ENCODE peak calls at places on chromosome 2, in nine cellular contexts. One of them, this sample, is unnamed.

GRCh38 chr2:165810418-165810817 is 16.4 kb upstream of the GALNT3 start:
- DNase-seq in activated CD8-positive, alpha-beta T cell treated with anti-CD3 and anti-CD28 coated beads, Interleukin-2, amount 10 ng/mL, durations not matched to agents 7 days and 5 days: no peak
- DNase-seq in GM23248: no peak
- DNase-seq in NCI-H2081: no peak
- DNase-seq in Peyer's patch: no peak
- DNase-seq in left kidney: no peak
- DNase-seq in activated effector memory CD4-positive, alpha-beta T cell treated with Interleukin-2 at 50 U/mL for 16 hours: no peak
- DNase-seq in fibroblast of pulmonary artery: no peak
- DNase-seq in NCI-H1092: no peak
- DNase-seq in this sample: no peak

GRCh38 chr2:226478121-226478809 is 321.4 kb downstream of the IRS1 start:
- DNase-seq in left kidney: peak
- DNase-seq in GM23248: peak
- DNase-seq in Peyer's patch: no peak
- DNase-seq in NCI-H2081: no peak
- DNase-seq in NCI-H1092: no peak
- DNase-seq in activated effector memory CD4-positive, alpha-beta T cell treated with Interleukin-2 at 50 U/mL for 16 hours: no peak
- DNase-seq in fibroblast of pulmonary artery: peak
- DNase-seq in activated CD8-positive, alpha-beta T cell treated with anti-CD3 and anti-CD28 coated beads, Interleukin-2, amount 10 ng/mL, durations not matched to agents 7 days and 5 days: no peak
- DNase-seq in this sample: no peak

GRCh38 chr2:166134252-166135151 is 6.7 kb upstream of the SCN1A start:
- DNase-seq in Peyer's patch: no peak
- DNase-seq in activated effector memory CD4-positive, alpha-beta T cell treated with Interleukin-2 at 50 U/mL for 16 hours: no peak
- DNase-seq in NCI-H1092: no peak
- DNase-seq in GM23248: no peak
- DNase-seq in fibroblast of pulmonary artery: no peak
- DNase-seq in NCI-H2081: no peak
- DNase-seq in activated CD8-positive, alpha-beta T cell treated with anti-CD3 and anti-CD28 coated beads, Interleukin-2, amount 10 ng/mL, durations not matched to agents 7 days and 5 days: no peak
- DNase-seq in left kidney: peak
- DNase-seq in this sample: no peak

GRCh38 chr2:237471457-237472186 is 15.4 kb upstream of the MLPH start:
- DNase-seq in NCI-H1092: no peak
- DNase-seq in Peyer's patch: no peak
- DNase-seq in left kidney: peak
- DNase-seq in activated effector memory CD4-positive, alpha-beta T cell treated with Interleukin-2 at 50 U/mL for 16 hours: no peak
- DNase-seq in NCI-H2081: no peak
- DNase-seq in activated CD8-positive, alpha-beta T cell treated with anti-CD3 and anti-CD28 coated beads, Interleukin-2, amount 10 ng/mL, durations not matched to agents 7 days and 5 days: peak
- DNase-seq in GM23248: peak
- DNase-seq in fibroblast of pulmonary artery: no peak
- DNase-seq in this sample: no peak

GRCh38 chr2:12767541-12767940 is 50.8 kb downstream of the TRIB2 start:
- DNase-seq in fibroblast of pulmonary artery: no peak
- DNase-seq in NCI-H2081: no peak
- DNase-seq in activated effector memory CD4-positive, alpha-beta T cell treated with Interleukin-2 at 50 U/mL for 16 hours: no peak
- DNase-seq in Peyer's patch: no peak
- DNase-seq in left kidney: no peak
- DNase-seq in NCI-H1092: no peak
- DNase-seq in activated CD8-positive, alpha-beta T cell treated with anti-CD3 and anti-CD28 coated beads, Interleukin-2, amount 10 ng/mL, durations not matched to agents 7 days and 5 days: no peak
- DNase-seq in GM23248: no peak
- DNase-seq in this sample: no peak

GRCh38 chr2:3377279-3377611 is 373 bp downstream of the EIPR1 start:
- DNase-seq in NCI-H1092: no peak
- DNase-seq in left kidney: peak
- DNase-seq in NCI-H2081: peak
- DNase-seq in Peyer's patch: peak
- DNase-seq in activated CD8-positive, alpha-beta T cell treated with anti-CD3 and anti-CD28 coated beads, Interleukin-2, amount 10 ng/mL, durations not matched to agents 7 days and 5 days: peak
- DNase-seq in GM23248: peak
- DNase-seq in fibroblast of pulmonary artery: peak
- DNase-seq in activated effector memory CD4-positive, alpha-beta T cell treated with Interleukin-2 at 50 U/mL for 16 hours: no peak
- DNase-seq in this sample: no peak

GRCh38 chr2:205650450-205650849 is 31.9 kb upstream of the NRP2 start:
- DNase-seq in left kidney: peak
- DNase-seq in GM23248: peak
- DNase-seq in NCI-H2081: no peak
- DNase-seq in Peyer's patch: no peak
- DNase-seq in NCI-H1092: no peak
- DNase-seq in activated effector memory CD4-positive, alpha-beta T cell treated with Interleukin-2 at 50 U/mL for 16 hours: no peak
- DNase-seq in activated CD8-positive, alpha-beta T cell treated with anti-CD3 and anti-CD28 coated beads, Interleukin-2, amount 10 ng/mL, durations not matched to agents 7 days and 5 days: no peak
- DNase-seq in fibroblast of pulmonary artery: peak
- DNase-seq in this sample: no peak

GRCh38 chr2:180848393-180848792 is 132.0 kb upstream of the UBE2E3 start:
- DNase-seq in GM23248: no peak
- DNase-seq in left kidney: no peak
- DNase-seq in NCI-H1092: no peak
- DNase-seq in Peyer's patch: no peak
- DNase-seq in activated CD8-positive, alpha-beta T cell treated with anti-CD3 and anti-CD28 coated beads, Interleukin-2, amount 10 ng/mL, durations not matched to agents 7 days and 5 days: no peak
- DNase-seq in fibroblast of pulmonary artery: no peak
- DNase-seq in NCI-H2081: no peak
- DNase-seq in activated effector memory CD4-positive, alpha-beta T cell treated with Interleukin-2 at 50 U/mL for 16 hours: no peak
- DNase-seq in this sample: no peak

GRCh38 chr2:238938460-238939055 is 90.7 kb downstream of the TWIST2 start:
- DNase-seq in fibroblast of pulmonary artery: peak
- DNase-seq in Peyer's patch: peak
- DNase-seq in activated effector memory CD4-positive, alpha-beta T cell treated with Interleukin-2 at 50 U/mL for 16 hours: no peak
- DNase-seq in GM23248: peak
- DNase-seq in NCI-H2081: no peak
- DNase-seq in NCI-H1092: no peak
- DNase-seq in left kidney: peak
- DNase-seq in activated CD8-positive, alpha-beta T cell treated with anti-CD3 and anti-CD28 coated beads, Interleukin-2, amount 10 ng/mL, durations not matched to agents 7 days and 5 days: peak
- DNase-seq in this sample: peak

GRCh38 chr2:154375625-154376020 is 322.9 kb upstream of the KCNJ3 start:
- DNase-seq in activated effector memory CD4-positive, alpha-beta T cell treated with Interleukin-2 at 50 U/mL for 16 hours: no peak
- DNase-seq in NCI-H2081: peak
- DNase-seq in left kidney: peak
- DNase-seq in activated CD8-positive, alpha-beta T cell treated with anti-CD3 and anti-CD28 coated beads, Interleukin-2, amount 10 ng/mL, durations not matched to agents 7 days and 5 days: no peak
- DNase-seq in fibroblast of pulmonary artery: peak
- DNase-seq in Peyer's patch: no peak
- DNase-seq in NCI-H1092: peak
- DNase-seq in GM23248: peak
- DNase-seq in this sample: no peak

GRCh38 chr2:22683911-22684310 is 701.1 kb upstream of the KLHL29 start:
- DNase-seq in left kidney: no peak
- DNase-seq in fibroblast of pulmonary artery: no peak
- DNase-seq in activated effector memory CD4-positive, alpha-beta T cell treated with Interleukin-2 at 50 U/mL for 16 hours: no peak
- DNase-seq in activated CD8-positive, alpha-beta T cell treated with anti-CD3 and anti-CD28 coated beads, Interleukin-2, amount 10 ng/mL, durations not matched to agents 7 days and 5 days: no peak
- DNase-seq in NCI-H2081: peak
- DNase-seq in Peyer's patch: no peak
- DNase-seq in NCI-H1092: no peak
- DNase-seq in GM23248: no peak
- DNase-seq in this sample: no peak

GRCh38 chr2:103161456-103162289 is 399.8 kb downstream of the TMEM182 start:
- DNase-seq in GM23248: peak
- DNase-seq in fibroblast of pulmonary artery: peak
- DNase-seq in NCI-H2081: peak
- DNase-seq in activated CD8-positive, alpha-beta T cell treated with anti-CD3 and anti-CD28 coated beads, Interleukin-2, amount 10 ng/mL, durations not matched to agents 7 days and 5 days: peak
- DNase-seq in activated effector memory CD4-positive, alpha-beta T cell treated with Interleukin-2 at 50 U/mL for 16 hours: no peak
- DNase-seq in Peyer's patch: no peak
- DNase-seq in NCI-H1092: peak
- DNase-seq in left kidney: peak
- DNase-seq in this sample: no peak

GRCh38 chr2:165114345-165114943 is 89.4 kb downstream of the SCN3A start:
- DNase-seq in activated effector memory CD4-positive, alpha-beta T cell treated with Interleukin-2 at 50 U/mL for 16 hours: no peak
- DNase-seq in Peyer's patch: no peak
- DNase-seq in left kidney: peak
- DNase-seq in NCI-H2081: no peak
- DNase-seq in NCI-H1092: no peak
- DNase-seq in GM23248: peak
- DNase-seq in activated CD8-positive, alpha-beta T cell treated with anti-CD3 and anti-CD28 coated beads, Interleukin-2, amount 10 ng/mL, durations not matched to agents 7 days and 5 days: no peak
- DNase-seq in fibroblast of pulmonary artery: peak
- DNase-seq in this sample: no peak

GRCh38 chr2:27707462-27708256 is 44.0 kb downstream of the SLC4A1AP start:
- DNase-seq in fibroblast of pulmonary artery: no peak
- DNase-seq in Peyer's patch: no peak
- DNase-seq in left kidney: no peak
- DNase-seq in NCI-H1092: no peak
- DNase-seq in GM23248: peak
- DNase-seq in NCI-H2081: no peak
- DNase-seq in activated effector memory CD4-positive, alpha-beta T cell treated with Interleukin-2 at 50 U/mL for 16 hours: no peak
- DNase-seq in activated CD8-positive, alpha-beta T cell treated with anti-CD3 and anti-CD28 coated beads, Interleukin-2, amount 10 ng/mL, durations not matched to agents 7 days and 5 days: no peak
- DNase-seq in this sample: no peak

GRCh38 chr2:100592226-100592625 is 29.4 kb downstream of the PDCL3 start:
- DNase-seq in Peyer's patch: no peak
- DNase-seq in fibroblast of pulmonary artery: peak
- DNase-seq in activated effector memory CD4-positive, alpha-beta T cell treated with Interleukin-2 at 50 U/mL for 16 hours: no peak
- DNase-seq in NCI-H2081: no peak
- DNase-seq in GM23248: no peak
- DNase-seq in activated CD8-positive, alpha-beta T cell treated with anti-CD3 and anti-CD28 coated beads, Interleukin-2, amount 10 ng/mL, durations not matched to agents 7 days and 5 days: no peak
- DNase-seq in NCI-H1092: no peak
- DNase-seq in left kidney: no peak
- DNase-seq in this sample: no peak

GRCh38 chr2:100067796-100068195 is 74.6 kb downstream of the AFF3 start:
- DNase-seq in NCI-H1092: no peak
- DNase-seq in fibroblast of pulmonary artery: no peak
- DNase-seq in left kidney: no peak
- DNase-seq in activated effector memory CD4-positive, alpha-beta T cell treated with Interleukin-2 at 50 U/mL for 16 hours: no peak
- DNase-seq in NCI-H2081: no peak
- DNase-seq in activated CD8-positive, alpha-beta T cell treated with anti-CD3 and anti-CD28 coated beads, Interleukin-2, amount 10 ng/mL, durations not matched to agents 7 days and 5 days: no peak
- DNase-seq in Peyer's patch: no peak
- DNase-seq in GM23248: no peak
- DNase-seq in this sample: no peak

GRCh38 chr2:233457356-233457755 is 103.1 kb downstream of the DGKD start:
- DNase-seq in NCI-H1092: no peak
- DNase-seq in fibroblast of pulmonary artery: no peak
- DNase-seq in NCI-H2081: no peak
- DNase-seq in activated CD8-positive, alpha-beta T cell treated with anti-CD3 and anti-CD28 coated beads, Interleukin-2, amount 10 ng/mL, durations not matched to agents 7 days and 5 days: no peak
- DNase-seq in activated effector memory CD4-positive, alpha-beta T cell treated with Interleukin-2 at 50 U/mL for 16 hours: no peak
- DNase-seq in Peyer's patch: no peak
- DNase-seq in left kidney: no peak
- DNase-seq in GM23248: no peak
- DNase-seq in this sample: no peak

GRCh38 chr2:105886029-105886454 is 141.3 kb downstream of the NCK2 start:
- DNase-seq in activated CD8-positive, alpha-beta T cell treated with anti-CD3 and anti-CD28 coated beads, Interleukin-2, amount 10 ng/mL, durations not matched to agents 7 days and 5 days: no peak
- DNase-seq in fibroblast of pulmonary artery: peak
- DNase-seq in NCI-H1092: no peak
- DNase-seq in activated effector memory CD4-positive, alpha-beta T cell treated with Interleukin-2 at 50 U/mL for 16 hours: no peak
- DNase-seq in left kidney: no peak
- DNase-seq in NCI-H2081: no peak
- DNase-seq in Peyer's patch: no peak
- DNase-seq in GM23248: peak
- DNase-seq in this sample: no peak

GRCh38 chr2:65227035-65227470 is 578 bp upstream of the ACTR2 start:
- DNase-seq in activated CD8-positive, alpha-beta T cell treated with anti-CD3 and anti-CD28 coated beads, Interleukin-2, amount 10 ng/mL, durations not matched to agents 7 days and 5 days: peak
- DNase-seq in GM23248: peak
- DNase-seq in fibroblast of pulmonary artery: peak
- DNase-seq in NCI-H1092: no peak
- DNase-seq in left kidney: peak
- DNase-seq in NCI-H2081: no peak
- DNase-seq in activated effector memory CD4-positive, alpha-beta T cell treated with Interleukin-2 at 50 U/mL for 16 hours: peak
- DNase-seq in Peyer's patch: no peak
- DNase-seq in this sample: no peak

GRCh38 chr2:9110893-9111569 is 95.6 kb upstream of the ASAP2 start:
- DNase-seq in fibroblast of pulmonary artery: no peak
- DNase-seq in activated CD8-positive, alpha-beta T cell treated with anti-CD3 and anti-CD28 coated beads, Interleukin-2, amount 10 ng/mL, durations not matched to agents 7 days and 5 days: no peak
- DNase-seq in left kidney: no peak
- DNase-seq in NCI-H2081: no peak
- DNase-seq in Peyer's patch: no peak
- DNase-seq in NCI-H1092: no peak
- DNase-seq in activated effector memory CD4-positive, alpha-beta T cell treated with Interleukin-2 at 50 U/mL for 16 hours: no peak
- DNase-seq in GM23248: peak
- DNase-seq in this sample: no peak

GRCh38 chr2:202965810-202966454 is 48.7 kb upstream of the NBEAL1 start:
- DNase-seq in left kidney: peak
- DNase-seq in Peyer's patch: no peak
- DNase-seq in GM23248: peak
- DNase-seq in activated CD8-positive, alpha-beta T cell treated with anti-CD3 and anti-CD28 coated beads, Interleukin-2, amount 10 ng/mL, durations not matched to agents 7 days and 5 days: no peak
- DNase-seq in fibroblast of pulmonary artery: peak
- DNase-seq in activated effector memory CD4-positive, alpha-beta T cell treated with Interleukin-2 at 50 U/mL for 16 hours: no peak
- DNase-seq in NCI-H1092: no peak
- DNase-seq in NCI-H2081: no peak
- DNase-seq in this sample: no peak

GRCh38 chr2:109385506-109385905 is 228.3 kb downstream of the SEPTIN10 start:
- DNase-seq in Peyer's patch: no peak
- DNase-seq in NCI-H2081: no peak
- DNase-seq in NCI-H1092: no peak
- DNase-seq in GM23248: no peak
- DNase-seq in fibroblast of pulmonary artery: no peak
- DNase-seq in left kidney: no peak
- DNase-seq in activated effector memory CD4-positive, alpha-beta T cell treated with Interleukin-2 at 50 U/mL for 16 hours: no peak
- DNase-seq in activated CD8-positive, alpha-beta T cell treated with anti-CD3 and anti-CD28 coated beads, Interleukin-2, amount 10 ng/mL, durations not matched to agents 7 days and 5 days: no peak
- DNase-seq in this sample: peak

GRCh38 chr2:233037078-233037477 is 4.6 kb downstream of the NEU2 start:
- DNase-seq in left kidney: no peak
- DNase-seq in NCI-H2081: no peak
- DNase-seq in activated effector memory CD4-positive, alpha-beta T cell treated with Interleukin-2 at 50 U/mL for 16 hours: no peak
- DNase-seq in NCI-H1092: no peak
- DNase-seq in fibroblast of pulmonary artery: peak
- DNase-seq in activated CD8-positive, alpha-beta T cell treated with anti-CD3 and anti-CD28 coated beads, Interleukin-2, amount 10 ng/mL, durations not matched to agents 7 days and 5 days: no peak
- DNase-seq in GM23248: peak
- DNase-seq in Peyer's patch: no peak
- DNase-seq in this sample: no peak

GRCh38 chr2:58194451-58194850 is 46.7 kb downstream of the FANCL start:
- DNase-seq in NCI-H2081: peak
- DNase-seq in activated CD8-positive, alpha-beta T cell treated with anti-CD3 and anti-CD28 coated beads, Interleukin-2, amount 10 ng/mL, durations not matched to agents 7 days and 5 days: no peak
- DNase-seq in fibroblast of pulmonary artery: no peak
- DNase-seq in activated effector memory CD4-positive, alpha-beta T cell treated with Interleukin-2 at 50 U/mL for 16 hours: no peak
- DNase-seq in Peyer's patch: no peak
- DNase-seq in GM23248: no peak
- DNase-seq in NCI-H1092: no peak
- DNase-seq in left kidney: peak
- DNase-seq in this sample: no peak

GRCh38 chr2:58762176-58762781 is 521.2 kb upstream of the FANCL start:
- DNase-seq in fibroblast of pulmonary artery: peak
- DNase-seq in GM23248: peak
- DNase-seq in Peyer's patch: peak
- DNase-seq in activated CD8-positive, alpha-beta T cell treated with anti-CD3 and anti-CD28 coated beads, Interleukin-2, amount 10 ng/mL, durations not matched to agents 7 days and 5 days: peak
- DNase-seq in left kidney: peak
- DNase-seq in NCI-H2081: peak
- DNase-seq in NCI-H1092: peak
- DNase-seq in activated effector memory CD4-positive, alpha-beta T cell treated with Interleukin-2 at 50 U/mL for 16 hours: no peak
- DNase-seq in this sample: no peak